ENCODE peak calls at places on chromosome 15, in eight cellular contexts. P is astrocyte; D is stomach; L is IMR-90; E is lung; K is mucosa of descending colon; C is upper lobe of right lung; H is effector memory CD4-positive, alpha-beta T cell. Q is an unnamed sample. For H3K36me3, the result is how much of the 10 kb centered on the place peaks cover.

GRCh38 chr15:51806123-51806522 is 23.3 kb upstream of the TMOD3 start:
- DNase-seq in P (no peak), D (no peak), L (no peak), E (no peak), K (no peak), C (no peak), H (no peak), Q (no peak)

GRCh38 chr15:64892850-64893403 is 18.8 kb upstream of the ANKDD1A start:
- DNase-seq in P (no peak), D (no peak), L (no peak), E (no peak), K (no peak), C (no peak), H (no peak), Q (no peak)

GRCh38 chr15:74664028-74664616 is 31.7 kb downstream of the EDC3 start:
- DNase-seq in P (peak), D (peak), L (peak), E (peak), K (peak), C (peak), H (no peak), Q (peak)

GRCh38 chr15:25238126-25238525 is 200.7 kb downstream of the UBE3A start:
- DNase-seq in P (no peak), D (no peak), L (no peak), E (no peak), K (no peak), C (peak), H (no peak), Q (no peak)

GRCh38 chr15:39472661-39473657 is 107.9 kb upstream of the THBS1 start:
- DNase-seq in P (peak), D (peak), L (peak), E (peak), K (peak), C (peak), H (no peak), Q (peak)

GRCh38 chr15:89408512-89409183 is 74.0 kb upstream of the POLG start:
- DNase-seq in P (no peak), D (no peak), L (peak), E (no peak), K (no peak), C (no peak), H (no peak), Q (no peak)

GRCh38 chr15:70447927-70448698 is 315.2 kb downstream of the UACA start:
- DNase-seq in P (peak), D (peak), L (no peak), E (no peak), K (peak), C (no peak), H (no peak), Q (peak)

GRCh38 chr15:69862540-69862939 is 235.2 kb downstream of the TLE3 start:
- DNase-seq in P (no peak), D (no peak), L (peak), E (no peak), K (no peak), C (no peak), H (no peak), Q (no peak)

GRCh38 chr15:78930577-78931388 is 14.1 kb downstream of the CTSH start:
- DNase-seq in P (peak), D (no peak), L (peak), E (no peak), K (no peak), C (peak), H (no peak), Q (no peak)

GRCh38 chr15:34799149-34799824 is 3.9 kb upstream of the ACTC1 start:
- DNase-seq in P (no peak), D (peak), L (no peak), E (no peak), K (no peak), C (no peak), H (no peak), Q (no peak)

GRCh38 chr15:77507151-77507847 is 86.6 kb downstream of the HMG20A start:
- DNase-seq in P (no peak), D (peak), L (no peak), E (peak), K (peak), C (peak), H (no peak), Q (no peak)

GRCh38 chr15:47398115-47398514 is 319.2 kb upstream of the SEMA6D start:
- DNase-seq in P (no peak), D (no peak), L (no peak), E (no peak), K (no peak), C (no peak), H (no peak), Q (no peak)

GRCh38 chr15:22873204-22873701 is 34.8 kb downstream of the NIPA2 start:
- DNase-seq in P (peak), D (no peak), L (peak), E (no peak), K (no peak), C (no peak), H (no peak), Q (no peak)

GRCh38 chr15:55334371-55334770 is 15.3 kb downstream of the PIGB start:
- DNase-seq in P (no peak), D (no peak), L (peak), E (no peak), K (no peak), C (no peak), H (no peak), Q (no peak)

GRCh38 chr15:73078722-73079121 is 26.5 kb downstream of the NEO1 start:
- DNase-seq in P (peak), D (peak), L (peak), E (peak), K (peak), C (no peak), H (no peak), Q (no peak)

GRCh38 chr15:77966540-77967290 is 110.8 kb downstream of the TBC1D2B start:
- DNase-seq in P (peak), D (no peak), L (peak), E (no peak), K (peak), C (peak), H (no peak), Q (peak)

GRCh38 chr15:52102468-52102867 is 10.1 kb downstream of the BCL2L10 start:
- DNase-seq in P (peak), D (no peak), L (peak), E (no peak), K (no peak), C (no peak), H (no peak), Q (no peak)

GRCh38 chr15:36644156-36644896 is 64.9 kb downstream of the CDIN1 start:
- DNase-seq in P (peak), D (no peak), L (no peak), E (no peak), K (no peak), C (no peak), H (no peak), Q (no peak)

GRCh38 chr15:43434436-43434835 is 58.5 kb downstream of the TP53BP1 start:
- DNase-seq in P (no peak), D (no peak), L (no peak), E (no peak), K (no peak), C (no peak), H (no peak), Q (no peak)

GRCh38 chr15:88736204-88736603 is 67.0 kb upstream of the ACAN start:
- DNase-seq in P (no peak), D (no peak), L (no peak), E (no peak), K (no peak), C (no peak), H (no peak), Q (no peak)

GRCh38 chr15:89845305-89845893 is 30.7 kb upstream of the ANPEP start:
- DNase-seq in P (peak), D (no peak), L (peak), E (no peak), K (no peak), C (no peak), H (no peak), Q (peak)

GRCh38 chr15:88489321-88489720 is 21.8 kb downstream of the MRPS11 start:
- DNase-seq in P (no peak), D (no peak), L (no peak), E (no peak), K (no peak), C (no peak), H (no peak), Q (no peak)

GRCh38 chr15:64681424-64682024 is 93.9 kb downstream of the RBPMS2 start:
- DNase-seq in P (peak), D (peak), L (peak), E (peak), K (peak), C (no peak), H (no peak), Q (peak)

GRCh38 chr15:44492672-44493071 is 44.3 kb upstream of the EIF3J start:
- DNase-seq in P (no peak), D (no peak), L (no peak), E (no peak), K (no peak), C (no peak), H (no peak), Q (no peak)

GRCh38 chr15:87672309-87672897 is 584.1 kb downstream of the NTRK3 start:
- DNase-seq in P (peak), D (no peak), L (peak), E (no peak), K (peak), C (no peak), H (no peak), Q (no peak)

GRCh38 chr15:63048986-63049665 is 6.6 kb downstream of the TPM1 start:
- DNase-seq in P (no peak), D (peak), L (peak), E (peak), K (peak), C (peak), H (no peak), Q (peak)

GRCh38 chr15:29671308-29671981 is 150.8 kb downstream of the TJP1 start:
- DNase-seq in P (peak), D (no peak), L (peak), E (no peak), K (no peak), C (no peak), H (no peak), Q (no peak)

GRCh38 chr15:81060470-81060869 is 59.7 kb downstream of the TLNRD1 start:
- DNase-seq in P (no peak), D (no peak), L (no peak), E (no peak), K (no peak), C (no peak), H (no peak), Q (no peak)

GRCh38 chr15:33126559-33127290 is 67.8 kb downstream of the FMN1 start:
- DNase-seq in P (peak), D (peak), L (peak), E (peak), K (peak), C (peak), H (no peak), Q (peak)

GRCh38 chr15:89628301-89628700 is 27.0 kb downstream of the KIF7 start:
- DNase-seq in P (no peak), D (no peak), L (no peak), E (no peak), K (no peak), C (no peak), H (no peak), Q (no peak)

GRCh38 chr15:61839541-61839940 is 220.7 kb downstream of the VPS13C start:
- DNase-seq in P (peak), D (no peak), L (peak), E (no peak), K (no peak), C (no peak), H (no peak), Q (no peak)

GRCh38 chr15:69748700-69749099 is 296.1 kb downstream of the RPLP1 start:
- DNase-seq in P (no peak), D (no peak), L (no peak), E (no peak), K (no peak), C (no peak), H (no peak), Q (no peak)

GRCh38 chr15:79376383-79376782 is 55.8 kb upstream of the MINAR1 start:
- DNase-seq in P (no peak), D (no peak), L (no peak), E (no peak), K (no peak), C (no peak), H (no peak), Q (no peak)

GRCh38 chr15:85622432-85622831 is 172.3 kb downstream of the KLHL25 start:
- DNase-seq in P (peak), D (no peak), L (peak), E (no peak), K (no peak), C (no peak), H (no peak), Q (no peak)

DNA sequence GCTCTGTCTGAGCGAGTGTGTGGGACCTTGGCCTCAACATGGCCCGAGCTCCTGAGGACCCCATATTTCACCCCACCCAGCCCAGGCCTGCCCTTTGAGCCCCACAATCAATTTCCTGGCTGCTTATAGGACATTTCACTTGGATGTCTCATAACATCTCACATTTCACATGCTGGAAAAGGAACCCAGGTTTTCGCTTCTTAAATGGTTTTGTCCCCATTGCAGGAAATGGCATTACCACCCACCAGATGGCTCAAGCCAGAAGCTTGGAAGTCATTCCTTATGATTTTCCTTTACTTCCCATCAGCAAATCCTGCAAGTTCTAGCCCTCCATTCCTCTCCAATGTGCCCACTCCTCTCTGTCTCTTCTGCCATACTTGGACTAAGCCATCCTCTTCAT is 14.9 kb downstream of the ITGA11 start:
- DNase-seq in P (no peak), D (no peak), L (no peak), E (no peak), K (no peak), C (no peak), H (no peak), Q (no peak)
- H3K36me3 ChIP-seq in P (under half), D (under half), L (under half), E (under half), K (under half), C (under half), H (under half), Q (under half)

GRCh38 chr15:92466834-92467233 is 73.2 kb downstream of the ST8SIA2 start:
- DNase-seq in P (no peak), D (no peak), L (no peak), E (no peak), K (no peak), C (no peak), H (no peak), Q (no peak)
- H3K36me3 ChIP-seq in P (under half), D (under half), L (under half), E (under half), K (under half), C (under half), H (under half), Q (under half)

GRCh38 chr15:98916826-98917225 is 90.8 kb downstream of the PGPEP1L start:
- DNase-seq in P (no peak), D (no peak), L (no peak), E (no peak), K (no peak), C (no peak), H (no peak), Q (no peak)
- H3K36me3 ChIP-seq in P (half or more), D (half or more), L (half or more), E (under half), K (under half), C (half or more), H (under half), Q (under half)

GRCh38 chr15:60589253-60589652 is 110.3 kb upstream of the ICE2 start:
- DNase-seq in P (no peak), D (no peak), L (no peak), E (no peak), K (peak), C (no peak), H (no peak), Q (peak)

GRCh38 chr15:60583194-60583593 is 104.3 kb upstream of the ICE2 start:
- DNase-seq in P (no peak), D (no peak), L (no peak), E (no peak), K (no peak), C (no peak), H (no peak), Q (no peak)

GRCh38 chr15:60584355-60585023 is 105.5 kb upstream of the ICE2 start:
- DNase-seq in P (no peak), D (no peak), L (no peak), E (no peak), K (no peak), C (no peak), H (no peak), Q (no peak)

GRCh38 chr15:60583946-60584345 is 105.0 kb upstream of the ICE2 start:
- DNase-seq in P (no peak), D (no peak), L (no peak), E (no peak), K (no peak), C (no peak), H (no peak), Q (no peak)

DNA sequence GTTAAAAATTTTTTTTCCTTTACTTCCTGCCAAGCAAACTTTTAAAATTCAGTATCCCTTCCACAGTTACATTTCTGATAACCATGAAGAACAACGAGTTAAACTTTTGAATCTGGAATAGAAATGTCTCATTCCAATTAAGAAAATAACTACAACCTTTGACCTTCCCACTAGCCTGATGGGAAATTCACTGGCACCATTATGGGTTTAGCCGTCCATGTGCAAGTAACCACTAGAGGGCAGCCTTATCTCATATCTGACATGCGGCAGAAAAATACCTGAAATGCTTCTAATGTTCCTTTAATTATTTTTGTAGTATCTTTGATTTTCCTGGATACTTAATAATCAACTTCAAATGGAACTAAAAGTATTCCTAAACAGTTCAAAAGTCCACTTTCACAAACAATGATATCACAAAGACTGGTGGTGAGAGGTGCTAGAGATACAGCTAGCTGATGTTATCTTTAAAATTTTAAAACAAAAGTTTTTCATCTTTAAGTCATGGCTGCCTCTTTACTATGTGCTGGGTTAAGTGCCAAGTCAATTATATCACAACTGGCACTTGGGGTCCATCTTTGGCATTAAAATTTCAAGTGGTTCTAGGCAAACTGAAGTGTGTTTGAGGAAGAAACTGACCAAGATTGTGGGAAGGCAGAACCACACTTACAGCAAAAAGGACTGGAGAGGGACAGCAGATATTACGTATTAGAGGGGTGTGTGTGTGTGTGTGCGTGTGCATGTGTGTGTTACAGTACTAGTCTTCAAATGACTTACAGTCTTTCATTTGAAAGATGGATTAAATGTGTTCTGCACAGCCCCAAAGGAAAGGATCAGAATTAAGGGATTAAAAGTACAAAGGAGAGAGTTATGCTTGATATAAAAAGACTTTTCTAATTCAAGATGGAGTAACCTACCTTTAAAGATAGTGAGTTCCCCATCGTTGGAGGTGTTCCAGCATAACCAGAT is 107.1 kb upstream of the ICE2 start:
- DNase-seq in P (peak), D (peak), L (peak), E (peak), K (peak), C (no peak), H (no peak), Q (no peak)
- H3K36me3 ChIP-seq in P (under half), D (under half), L (under half), E (under half), K (under half), C (under half), H (under half), Q (under half)

DNA sequence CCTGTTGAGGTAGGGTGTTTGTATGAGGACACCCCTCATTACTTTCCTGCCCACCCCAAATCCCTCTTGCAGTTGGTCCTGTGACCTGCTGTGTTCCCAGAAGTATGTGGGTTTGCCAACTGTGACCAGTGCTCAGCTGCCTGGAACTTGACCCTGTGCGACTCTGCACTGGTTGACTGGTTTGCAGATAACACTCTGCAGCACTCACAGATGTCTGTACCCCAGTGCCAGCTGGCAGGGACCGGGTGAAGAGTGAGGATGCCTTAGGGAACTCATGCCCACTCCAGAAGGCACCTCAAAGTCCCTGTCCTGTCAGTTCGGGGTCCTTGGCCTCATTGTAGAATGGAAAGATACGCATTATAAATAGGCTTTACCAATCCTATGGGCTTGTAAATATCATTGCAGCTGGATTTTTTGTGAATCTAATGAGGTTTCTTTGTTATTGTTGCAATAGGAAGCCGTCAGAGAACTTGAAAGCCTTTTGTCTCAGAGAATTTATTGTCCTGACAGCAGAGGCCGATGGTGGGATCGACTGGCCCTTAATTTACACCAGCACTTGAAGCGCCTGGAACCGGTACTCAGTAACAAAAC is 18.2 kb downstream of the FAN1 start:
- DNase-seq in P (peak), D (peak), L (no peak), E (no peak), K (no peak), C (no peak), H (no peak), Q (no peak)
- H3K36me3 ChIP-seq in P (under half), D (half or more), L (half or more), E (under half), K (under half), C (half or more), H (half or more), Q (under half)